ENCODE peak calls at places on chromosome 11, in four cellular contexts. One of them, this sample, is unnamed.

GRCh38 chr11:116180806-116181600 is 591.8 kb downstream of the BUD13 start:
- DNase-seq in NB4: no peak
- DNase-seq in endothelial cell of umbilical vein: no peak
- DNase-seq in K562: no peak
- DNase-seq in this sample: no peak

GRCh38 chr11:27921472-27921871 is 186.5 kb downstream of the KIF18A start:
- DNase-seq in endothelial cell of umbilical vein: no peak
- DNase-seq in K562: no peak
- DNase-seq in NB4: no peak
- DNase-seq in this sample: no peak

GRCh38 chr11:110186867-110187266 is 93.7 kb downstream of the ZC3H12C start:
- DNase-seq in K562: no peak
- DNase-seq in NB4: no peak
- DNase-seq in endothelial cell of umbilical vein: no peak
- DNase-seq in this sample: no peak

GRCh38 chr11:22521226-22521625 is 104.4 kb downstream of the FANCF start:
- DNase-seq in NB4: peak
- DNase-seq in endothelial cell of umbilical vein: no peak
- DNase-seq in K562: peak
- DNase-seq in this sample: peak

GRCh38 chr11:44219830-44220778 is 89.8 kb downstream of the ALX4 start:
- DNase-seq in NB4: no peak
- DNase-seq in endothelial cell of umbilical vein: no peak
- DNase-seq in K562: peak
- DNase-seq in this sample: no peak

GRCh38 chr11:17550455-17551346 is 3.6 kb downstream of the OTOG start:
- DNase-seq in NB4: peak
- DNase-seq in endothelial cell of umbilical vein: no peak
- DNase-seq in K562: no peak
- DNase-seq in this sample: no peak

GRCh38 chr11:73141031-73141308 is 1.1 kb downstream of the FCHSD2 start:
- DNase-seq in K562: peak
- DNase-seq in NB4: no peak
- DNase-seq in endothelial cell of umbilical vein: no peak
- DNase-seq in this sample: peak

GRCh38 chr11:60740573-60740972 is 16.1 kb downstream of the MS4A18 start:
- DNase-seq in NB4: no peak
- DNase-seq in K562: no peak
- DNase-seq in endothelial cell of umbilical vein: no peak
- DNase-seq in this sample: no peak

GRCh38 chr11:69166186-69167115 is 10.7 kb downstream of the SMIM38 start:
- DNase-seq in NB4: peak
- DNase-seq in endothelial cell of umbilical vein: peak
- DNase-seq in K562: peak
- DNase-seq in this sample: peak

GRCh38 chr11:68505596-68505995 is 45.0 kb downstream of the PPP6R3 start:
- DNase-seq in endothelial cell of umbilical vein: no peak
- DNase-seq in NB4: peak
- DNase-seq in K562: no peak
- DNase-seq in this sample: no peak

GRCh38 chr11:94106699-94107098 is 21.9 kb upstream of the PANX1 start:
- DNase-seq in NB4: no peak
- DNase-seq in K562: no peak
- DNase-seq in endothelial cell of umbilical vein: no peak
- DNase-seq in this sample: no peak

GRCh38 chr11:20163778-20164133 is 3.5 kb upstream of the DBX1 start:
- DNase-seq in K562: no peak
- DNase-seq in NB4: no peak
- DNase-seq in endothelial cell of umbilical vein: no peak
- DNase-seq in this sample: no peak

GRCh38 chr11:4041731-4042391 is 52.7 kb upstream of the RRM1 start:
- DNase-seq in K562: no peak
- DNase-seq in NB4: no peak
- DNase-seq in endothelial cell of umbilical vein: no peak
- DNase-seq in this sample: no peak

GRCh38 chr11:28303477-28304191 is 195.4 kb downstream of the METTL15 start:
- DNase-seq in endothelial cell of umbilical vein: peak
- DNase-seq in NB4: no peak
- DNase-seq in K562: no peak
- DNase-seq in this sample: peak

GRCh38 chr11:35177370-35177769 is 38.4 kb downstream of the CD44 start:
- DNase-seq in K562: no peak
- DNase-seq in endothelial cell of umbilical vein: no peak
- DNase-seq in NB4: no peak
- DNase-seq in this sample: no peak

GRCh38 chr11:120904116-120904515 is 119.8 kb upstream of the TBCEL start:
- DNase-seq in K562: no peak
- DNase-seq in endothelial cell of umbilical vein: no peak
- DNase-seq in NB4: no peak
- DNase-seq in this sample: no peak

GRCh38 chr11:99098751-99099150 is 78.0 kb downstream of the CNTN5 start:
- DNase-seq in K562: no peak
- DNase-seq in endothelial cell of umbilical vein: no peak
- DNase-seq in NB4: no peak
- DNase-seq in this sample: no peak

GRCh38 chr11:45655347-45655756 is 10.1 kb downstream of the CHST1 start:
- DNase-seq in endothelial cell of umbilical vein: peak
- DNase-seq in NB4: peak
- DNase-seq in K562: peak
- DNase-seq in this sample: peak

GRCh38 chr11:125407046-125407445 is 89.0 kb downstream of the FEZ1 start:
- DNase-seq in K562: no peak
- DNase-seq in NB4: no peak
- DNase-seq in endothelial cell of umbilical vein: no peak
- DNase-seq in this sample: no peak

GRCh38 chr11:104148074-104148473 is 15.9 kb downstream of the PDGFD start:
- DNase-seq in NB4: no peak
- DNase-seq in K562: no peak
- DNase-seq in endothelial cell of umbilical vein: no peak
- DNase-seq in this sample: no peak

GRCh38 chr11:104727768-104728167 is 170.5 kb downstream of the CASP12 start:
- DNase-seq in K562: no peak
- DNase-seq in endothelial cell of umbilical vein: no peak
- DNase-seq in NB4: no peak
- DNase-seq in this sample: no peak

GRCh38 chr11:127939000-127939399 is 648.4 kb downstream of the ETS1 start:
- DNase-seq in endothelial cell of umbilical vein: no peak
- DNase-seq in K562: no peak
- DNase-seq in NB4: no peak
- DNase-seq in this sample: no peak

GRCh38 chr11:94493146-94493442 is 550 bp downstream of the MRE11 start:
- DNase-seq in NB4: peak
- DNase-seq in K562: no peak
- DNase-seq in endothelial cell of umbilical vein: no peak
- DNase-seq in this sample: no peak

GRCh38 chr11:28649922-28650321 is 541.7 kb downstream of the METTL15 start:
- DNase-seq in endothelial cell of umbilical vein: peak
- DNase-seq in K562: no peak
- DNase-seq in NB4: no peak
- DNase-seq in this sample: no peak

GRCh38 chr11:103315248-103315647 is 206.0 kb downstream of the DYNC2H1 start:
- DNase-seq in NB4: no peak
- DNase-seq in K562: no peak
- DNase-seq in endothelial cell of umbilical vein: no peak
- DNase-seq in this sample: no peak

GRCh38 chr11:2839395-2839941 is 46.1 kb downstream of the CDKN1C start:
- DNase-seq in endothelial cell of umbilical vein: no peak
- DNase-seq in NB4: no peak
- DNase-seq in K562: no peak
- DNase-seq in this sample: no peak

DNA sequence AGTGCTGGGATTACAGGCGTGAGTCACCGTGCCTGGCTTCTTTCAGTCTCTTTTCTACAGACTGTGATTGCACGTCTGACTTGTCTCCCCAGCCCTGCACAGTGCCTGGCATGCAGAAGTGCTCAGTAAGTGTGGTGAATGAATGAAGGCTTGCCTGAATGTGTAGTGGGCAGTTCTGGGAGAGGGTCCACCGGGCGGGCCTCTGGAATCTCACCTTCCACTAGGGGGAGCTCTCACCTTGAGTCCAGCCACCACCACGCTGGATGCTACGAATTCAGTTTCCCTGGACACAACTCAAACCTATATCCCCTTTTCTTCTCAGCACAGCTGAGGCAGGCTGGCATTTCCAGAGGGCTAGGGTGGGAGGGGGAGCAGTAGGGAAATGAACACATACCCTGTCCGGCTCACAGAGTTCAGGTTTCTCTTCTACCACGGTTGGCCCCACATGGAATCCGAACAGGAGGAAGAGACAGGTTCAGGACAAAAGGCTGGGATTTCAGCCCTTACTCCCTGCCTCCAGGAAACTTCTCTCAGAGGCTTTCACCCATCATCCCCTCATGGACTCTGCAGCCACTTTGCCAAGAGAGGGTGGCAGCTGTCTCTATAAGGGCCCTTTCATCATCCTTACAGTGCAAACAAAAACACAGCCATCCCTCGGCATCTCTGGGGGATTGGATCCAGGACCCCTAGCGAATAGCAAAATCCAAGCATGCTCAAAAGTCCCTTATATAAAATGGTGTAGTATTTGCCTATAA is 86.8 kb downstream of the NECTIN1 start:
- DNase-seq in K562: peak
- DNase-seq in NB4: peak
- DNase-seq in endothelial cell of umbilical vein: peak
- DNase-seq in this sample: peak
- TF ChIP-seq MYC in K562: no peak
- TF ChIP-seq MYC in NB4: no peak
- TF ChIP-seq MYC in endothelial cell of umbilical vein: no peak
- TF ChIP-seq MYC in this sample: no peak

GRCh38 chr11:11521306-11522002 is 100.4 kb downstream of the GALNT18 start:
- DNase-seq in K562: no peak
- DNase-seq in endothelial cell of umbilical vein: no peak
- DNase-seq in NB4: no peak
- DNase-seq in this sample: no peak

GRCh38 chr11:11524436-11525038 is 97.3 kb downstream of the GALNT18 start:
- DNase-seq in endothelial cell of umbilical vein: no peak
- DNase-seq in K562: no peak
- DNase-seq in NB4: no peak
- DNase-seq in this sample: no peak

GRCh38 chr11:11520231-11521015 is 101.4 kb downstream of the GALNT18 start:
- DNase-seq in K562: no peak
- DNase-seq in NB4: no peak
- DNase-seq in endothelial cell of umbilical vein: no peak
- DNase-seq in this sample: no peak

GRCh38 chr11:11514246-11514645 is 107.6 kb downstream of the GALNT18 start:
- DNase-seq in endothelial cell of umbilical vein: no peak
- DNase-seq in K562: no peak
- DNase-seq in NB4: no peak
- DNase-seq in this sample: no peak

GRCh38 chr11:11519184-11519583 is 102.6 kb downstream of the GALNT18 start:
- DNase-seq in endothelial cell of umbilical vein: no peak
- DNase-seq in K562: no peak
- DNase-seq in NB4: no peak
- DNase-seq in this sample: no peak
- TF ChIP-seq MYC in endothelial cell of umbilical vein: no peak
- TF ChIP-seq MYC in K562: no peak
- TF ChIP-seq MYC in NB4: no peak
- TF ChIP-seq MYC in this sample: no peak

DNA sequence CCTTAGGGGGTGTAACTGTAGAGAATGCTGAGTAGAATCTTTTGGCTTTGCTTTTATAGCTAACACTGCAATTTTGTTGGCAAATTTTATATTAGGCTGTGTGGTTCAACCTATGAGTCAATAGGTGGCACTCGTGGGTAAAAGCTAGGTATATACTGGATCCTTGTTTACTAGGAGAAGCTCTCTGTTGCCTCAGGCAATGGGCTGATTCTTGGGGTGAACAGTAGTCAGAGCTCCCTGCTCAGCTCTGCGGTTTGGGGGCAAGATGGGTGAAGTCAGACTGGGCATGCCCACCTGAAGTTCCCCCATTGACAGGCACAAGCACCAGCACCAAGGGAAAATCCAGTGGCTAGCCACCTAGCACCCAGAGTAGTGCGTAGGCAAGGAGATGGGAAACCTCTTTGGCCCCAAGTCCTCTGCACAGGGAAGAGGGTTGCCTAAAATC is 238.7 kb downstream of the FAM181B start:
- DNase-seq in K562: no peak
- DNase-seq in NB4: peak
- DNase-seq in endothelial cell of umbilical vein: no peak
- DNase-seq in this sample: peak
- TF ChIP-seq MYC in K562: no peak
- TF ChIP-seq MYC in NB4: no peak
- TF ChIP-seq MYC in endothelial cell of umbilical vein: no peak
- TF ChIP-seq MYC in this sample: no peak

DNA sequence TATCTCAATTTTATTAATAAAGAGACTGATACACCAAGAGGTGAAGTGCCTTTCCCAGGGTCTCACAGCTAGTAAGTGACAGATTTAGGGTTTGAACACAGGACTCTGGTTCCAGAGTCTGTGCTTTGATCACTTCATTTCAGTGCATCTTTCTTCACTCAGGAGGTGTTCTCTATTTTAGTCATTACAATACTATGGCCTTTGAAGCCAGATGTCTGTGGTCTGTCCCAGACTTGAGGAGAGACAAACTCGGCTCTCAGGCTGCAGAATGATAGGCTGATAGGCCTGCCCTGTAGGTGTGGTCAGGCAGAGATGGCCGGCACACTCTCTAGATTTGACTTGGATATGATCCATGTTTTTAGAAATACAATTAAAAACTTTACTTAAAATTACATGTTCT is 478.5 kb upstream of the CCDC90B start:
- DNase-seq in K562: no peak
- DNase-seq in endothelial cell of umbilical vein: no peak
- DNase-seq in NB4: no peak
- DNase-seq in this sample: no peak
- TF ChIP-seq MYC in K562: no peak
- TF ChIP-seq MYC in endothelial cell of umbilical vein: no peak
- TF ChIP-seq MYC in NB4: no peak
- TF ChIP-seq MYC in this sample: no peak

DNA sequence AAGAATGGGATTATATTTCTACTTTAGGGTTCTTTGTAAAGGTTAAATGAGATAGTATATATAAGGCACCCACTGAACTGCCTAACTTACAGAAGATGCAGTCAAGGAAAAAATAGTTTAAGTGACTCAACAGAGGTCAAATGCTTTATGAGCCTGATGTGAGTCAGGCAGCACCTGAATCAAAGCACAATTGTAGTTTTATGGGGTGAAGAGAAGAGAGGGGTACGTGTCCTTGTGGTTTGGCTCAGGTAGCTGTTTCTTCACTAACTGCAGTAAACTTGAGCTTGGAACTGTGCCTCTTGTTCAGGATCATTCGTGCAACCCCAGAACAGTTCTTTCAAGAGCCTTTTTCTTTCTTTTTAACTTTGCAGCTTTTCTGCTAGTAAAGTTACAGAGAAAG is 125.2 kb upstream of the SPON1 start:
- DNase-seq in K562: no peak
- DNase-seq in NB4: no peak
- DNase-seq in endothelial cell of umbilical vein: no peak
- DNase-seq in this sample: no peak
- TF ChIP-seq MYC in K562: no peak
- TF ChIP-seq MYC in NB4: no peak
- TF ChIP-seq MYC in endothelial cell of umbilical vein: no peak
- TF ChIP-seq MYC in this sample: no peak